ENCODE peak calls at places on chromosome 3, in six cellular contexts. E is HCT116, L is H1, X is K562, R is HepG2, Y is GM12878. O is an unnamed sample.

GRCh38 chr3:142863010-142863787 is 25.7 kb downstream of the PCOLCE2 start:
- DNase-seq in R (no peak), E (no peak), Y (no peak), L (no peak), X (no peak), O (peak; percentile 74)

GRCh38 chr3:131036200-131036816 is 9.6 kb downstream of the NEK11 start:
- DNase-seq in R (no peak), E (no peak), Y (no peak), L (no peak), X (no peak), O (no peak)

GRCh38 chr3:172217877-172218276 is 178.5 kb downstream of the FNDC3B start:
- DNase-seq in X (no peak), E (no peak), Y (no peak), L (no peak), R (no peak), O (no peak)

GRCh38 chr3:122415762-122416654 is at the start of gene WDR5B:
- DNase-seq in R (peak; percentile 96), L (peak; percentile 99), Y (peak; percentile 98), E (peak; percentile 94), X (peak; percentile 99), O (peak; percentile 96)

GRCh38 chr3:184460276-184460675 is 80.4 kb downstream of the CHRD start:
- DNase-seq in Y (no peak), E (no peak), R (no peak), X (no peak), L (no peak), O (no peak)

GRCh38 chr3:54733079-54733478 is 194.8 kb downstream of the LRTM1 start:
- DNase-seq in Y (no peak), E (no peak), R (no peak), L (no peak), X (no peak), O (no peak)

GRCh38 chr3:134364061-134364935 is 9.9 kb downstream of the AMOTL2 start:
- DNase-seq in Y (no peak), E (peak; percentile 74), L (peak; percentile 88), R (no peak), X (peak; percentile 42), O (peak; percentile 97)

GRCh38 chr3:157417247-157417646 is 19.4 kb upstream of the PTX3 start:
- DNase-seq in X (no peak), E (no peak), Y (no peak), L (no peak), R (no peak), O (no peak)

GRCh38 chr3:53493997-53494791 is at the start of gene CACNA1D:
- DNase-seq in Y (no peak), E (peak; percentile 23), X (no peak), R (no peak), L (peak; percentile 90), O (peak; percentile 51)

GRCh38 chr3:8442993-8443670 is 58.5 kb upstream of the LMCD1 start:
- DNase-seq in E (no peak), X (no peak), R (no peak), L (no peak), Y (no peak), O (no peak)

GRCh38 chr3:125032100-125032643 is 23.6 kb downstream of the HEG1 start:
- DNase-seq in Y (no peak), L (no peak), E (no peak), R (peak; percentile 70), X (no peak), O (no peak)

GRCh38 chr3:123627673-123628670 is 43.1 kb upstream of the HACD2 start:
- DNase-seq in L (no peak), X (no peak), R (no peak), Y (no peak), E (no peak), O (no peak)

GRCh38 chr3:135997554-135998320 is 32.2 kb downstream of the PPP2R3A start:
- DNase-seq in E (no peak), X (no peak), Y (no peak), L (no peak), R (no peak), O (no peak)

GRCh38 chr3:177596822-177597271 is 399.6 kb upstream of the TBL1XR1 start:
- DNase-seq in L (no peak), E (no peak), X (no peak), Y (no peak), R (no peak), O (no peak)

GRCh38 chr3:135868801-135869200 is 96.7 kb upstream of the PPP2R3A start:
- DNase-seq in E (no peak), X (no peak), Y (no peak), R (no peak), L (no peak), O (no peak)

GRCh38 chr3:112499328-112499727 is at the start of gene BTLA:
- DNase-seq in R (no peak), X (no peak), E (no peak), Y (peak; percentile 79), L (no peak), O (no peak)

GRCh38 chr3:159796744-159797143 is 191.9 kb upstream of the IL12A start:
- DNase-seq in E (no peak), X (no peak), Y (no peak), L (no peak), R (no peak), O (no peak)

GRCh38 chr3:186241910-186242821 is 119.9 kb downstream of the DGKG start:
- DNase-seq in E (peak; percentile 80), X (peak; percentile 76), Y (no peak), L (peak; percentile 80), R (peak; percentile 92), O (peak; percentile 64)

GRCh38 chr3:121624147-121624852 is 31.1 kb downstream of the FBXO40 start:
- DNase-seq in Y (no peak), L (no peak), E (no peak), R (no peak), X (no peak), O (no peak)

GRCh38 chr3:67946446-67946845 is 292.0 kb upstream of the SUCLG2 start:
- DNase-seq in L (no peak), Y (no peak), X (no peak), R (no peak), E (no peak), O (no peak)

DNA sequence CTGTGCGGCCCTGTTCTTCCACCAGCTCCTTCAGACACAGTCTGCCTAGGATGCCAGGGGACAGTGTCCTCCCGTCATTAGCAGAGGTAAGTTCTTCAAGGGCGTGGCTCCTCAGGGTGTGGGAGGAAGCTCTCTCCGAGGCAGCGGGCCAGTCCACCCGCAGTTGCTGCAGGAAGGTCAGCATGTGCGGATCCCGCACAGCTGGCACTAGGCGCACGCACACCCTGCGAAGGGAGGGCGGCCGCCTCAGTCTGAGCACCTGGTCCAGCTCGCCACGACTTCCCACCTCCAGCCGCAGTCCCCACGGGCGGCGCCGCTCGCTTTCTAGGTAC is 768 bp downstream of the DALRD3 start:
- DNase-seq in Y (no peak), L (peak; percentile 61), X (peak; percentile 38), E (no peak), R (no peak), O (no peak)
- H3K9ac ChIP-seq in Y (peak overlapping the region; percentile 52), L (peak overlapping the region; percentile 36), X (peak overlapping the region; percentile 50), E (peak overlapping the region; percentile 99), R (peak overlapping the region; percentile 73), O (peak overlapping the region; percentile 91)

DNA sequence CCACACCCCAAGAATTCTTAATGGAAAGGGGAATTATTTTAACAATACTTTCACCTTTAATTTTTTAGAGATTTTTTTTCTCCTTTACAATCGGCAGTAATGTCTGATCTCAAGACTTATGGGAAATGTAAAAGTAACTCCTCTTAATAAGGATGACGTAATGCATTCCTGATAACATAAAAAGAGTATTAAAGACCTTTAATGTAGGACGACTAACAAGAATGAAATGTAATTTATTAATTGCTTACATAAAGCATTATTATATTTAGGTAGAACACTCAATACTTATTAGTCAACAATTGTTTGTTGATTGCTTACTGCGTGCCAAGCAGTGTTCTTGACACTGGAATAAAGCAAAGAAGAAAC is 416.8 kb upstream of the NAALADL2 start:
- DNase-seq in E (no peak), Y (no peak), X (no peak), L (no peak), R (no peak), O (no peak)
- TF ChIP-seq ZNF274 in E (no peak), Y (no peak), X (no peak), L (no peak), R (no peak), O (no peak)

GRCh38 chr3:132690040-132690439 is 29.9 kb downstream of the UBA5 start:
- DNase-seq in X (no peak), Y (no peak), R (no peak), E (no peak), L (no peak), O (no peak)
- H3K36me3 ChIP-seq in X (peaks cover 48% of the 10 kb centered on the region), Y (no peaks in the 10 kb centered on the region), R (peaks cover 59% of the 10 kb centered on the region), E (peaks cover 15% of the 10 kb centered on the region), L (peaks cover 15% of the 10 kb centered on the region), O (peaks cover 75% of the 10 kb centered on the region)

GRCh38 chr3:50337175-50337861 is 3.3 kb downstream of the RASSF1 start:
- DNase-seq in Y (peak; percentile 96), R (peak; percentile 98), L (peak; percentile 99), E (peak; percentile 97), X (peak; percentile 92), O (peak; percentile 99)

GRCh38 chr3:50336452-50337174 is 4.0 kb downstream of the RASSF1 start:
- DNase-seq in E (no peak), R (no peak), L (no peak), Y (no peak), X (peak; percentile 66), O (no peak)

GRCh38 chr3:50339485-50340196 is 995 bp downstream of the RASSF1 start:
- DNase-seq in Y (no peak), X (no peak), E (no peak), L (no peak), R (no peak), O (no peak)

GRCh38 chr3:50340404-50341329 is at the start of gene RASSF1:
- DNase-seq in L (peak; percentile 66), R (no peak), X (peak; percentile 56), E (no peak), Y (no peak), O (no peak)

DNA sequence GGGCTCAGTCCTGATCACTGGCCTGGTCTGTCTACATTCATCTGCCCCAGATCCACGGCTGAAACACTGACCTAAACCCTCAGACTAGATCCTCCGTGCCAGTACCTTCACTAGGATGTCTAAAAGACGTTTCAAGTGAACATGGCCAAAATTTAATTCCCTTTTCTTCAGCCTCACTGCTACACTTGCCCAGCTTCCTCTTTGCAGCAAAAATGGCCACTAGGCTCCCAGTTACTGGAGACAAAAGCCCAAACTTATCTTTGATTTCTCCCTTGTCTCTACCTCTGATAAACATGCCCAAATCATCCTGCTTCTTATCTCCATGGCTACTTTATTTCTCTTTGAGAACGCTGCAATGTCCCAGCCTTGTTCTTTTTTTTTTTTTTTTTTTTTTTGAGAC is 1.6 kb downstream of the RASSF1 start:
- DNase-seq in X (no peak), E (no peak), L (no peak), Y (no peak), R (no peak), O (no peak)
- H3K9ac ChIP-seq in X (peak overlapping the region; percentile 98), E (peak overlapping the region; percentile 98), L (no peak overlapping the region), Y (peak overlapping the region; percentile 86), R (no peak overlapping the region), O (no peak overlapping the region)

O was measured in NT2/D1.